ENCODE peak calls at places on chromosome 14, in seven cellular contexts. One of them, this sample, is unnamed.
A peak's percentile ranks its signal among the peaks of the same experiment; 100 is the strongest.

GRCh38 chr14:35161231-35161630 is 38.9 kb downstream of the PRORP start:
- DNase-seq in transverse colon: no peak
- DNase-seq in GM23338: no peak
- DNase-seq in K562: no peak
- DNase-seq in HCT116: no peak
- DNase-seq in SK-N-SH: no peak
- DNase-seq in Panc1: no peak
- DNase-seq in this sample: no peak

GRCh38 chr14:95348395-95349080 is 28.8 kb upstream of the CLMN start:
- DNase-seq in HCT116: no peak
- DNase-seq in transverse colon: no peak
- DNase-seq in SK-N-SH: no peak
- DNase-seq in Panc1: no peak
- DNase-seq in K562: no peak
- DNase-seq in GM23338: peak; percentile 42
- DNase-seq in this sample: no peak

GRCh38 chr14:55398679-55399078 is 13.0 kb downstream of the ATG14 start:
- DNase-seq in GM23338: no peak
- DNase-seq in transverse colon: no peak
- DNase-seq in SK-N-SH: no peak
- DNase-seq in K562: peak; percentile 52
- DNase-seq in HCT116: peak; percentile 73
- DNase-seq in Panc1: peak; percentile 68
- DNase-seq in this sample: no peak

GRCh38 chr14:74913986-74914573 is 9.0 kb downstream of the RPS6KL1 start:
- DNase-seq in SK-N-SH: peak; percentile 77
- DNase-seq in K562: peak; percentile 64
- DNase-seq in Panc1: peak; percentile 35
- DNase-seq in GM23338: peak; percentile 78
- DNase-seq in HCT116: peak; percentile 12
- DNase-seq in transverse colon: peak; percentile 62
- DNase-seq in this sample: peak; percentile 90

GRCh38 chr14:73166399-73166798 is 30.1 kb downstream of the PSEN1 start:
- DNase-seq in transverse colon: no peak
- DNase-seq in SK-N-SH: no peak
- DNase-seq in GM23338: no peak
- DNase-seq in K562: no peak
- DNase-seq in HCT116: no peak
- DNase-seq in Panc1: no peak
- DNase-seq in this sample: no peak

GRCh38 chr14:24556756-24557155 is 19.3 kb downstream of the CTSG start:
- DNase-seq in transverse colon: no peak
- DNase-seq in Panc1: no peak
- DNase-seq in K562: no peak
- DNase-seq in SK-N-SH: no peak
- DNase-seq in HCT116: no peak
- DNase-seq in GM23338: no peak
- DNase-seq in this sample: no peak

GRCh38 chr14:65103150-65103760 is 938 bp upstream of the MAX start:
- DNase-seq in GM23338: peak; percentile 42
- DNase-seq in HCT116: no peak
- DNase-seq in transverse colon: no peak
- DNase-seq in Panc1: no peak
- DNase-seq in K562: peak; percentile 44
- DNase-seq in SK-N-SH: peak; percentile 23
- DNase-seq in this sample: no peak

GRCh38 chr14:84988391-84988790 is 541.6 kb upstream of the FLRT2 start:
- DNase-seq in transverse colon: no peak
- DNase-seq in SK-N-SH: no peak
- DNase-seq in HCT116: no peak
- DNase-seq in GM23338: no peak
- DNase-seq in Panc1: no peak
- DNase-seq in K562: no peak
- DNase-seq in this sample: no peak

GRCh38 chr14:68806526-68807147 is 13.8 kb upstream of the ZFP36L1 start:
- DNase-seq in transverse colon: no peak
- DNase-seq in Panc1: no peak
- DNase-seq in SK-N-SH: peak; percentile 37
- DNase-seq in K562: no peak
- DNase-seq in HCT116: no peak
- DNase-seq in GM23338: no peak
- DNase-seq in this sample: peak; percentile 72

GRCh38 chr14:77181124-77181602 is 435 bp upstream of the TMEM63C start:
- DNase-seq in GM23338: no peak
- DNase-seq in Panc1: no peak
- DNase-seq in K562: no peak
- DNase-seq in HCT116: no peak
- DNase-seq in transverse colon: peak; percentile 17
- DNase-seq in SK-N-SH: no peak
- DNase-seq in this sample: no peak

GRCh38 chr14:65957631-65958205 is 528.5 kb upstream of the CCDC196 start:
- DNase-seq in GM23338: peak; percentile 34
- DNase-seq in HCT116: no peak
- DNase-seq in SK-N-SH: no peak
- DNase-seq in transverse colon: no peak
- DNase-seq in K562: no peak
- DNase-seq in Panc1: no peak
- DNase-seq in this sample: no peak

GRCh38 chr14:45947785-45948184 is 694.8 kb upstream of the MIS18BP1 start:
- DNase-seq in HCT116: no peak
- DNase-seq in transverse colon: no peak
- DNase-seq in K562: no peak
- DNase-seq in GM23338: no peak
- DNase-seq in Panc1: no peak
- DNase-seq in SK-N-SH: no peak
- DNase-seq in this sample: no peak

GRCh38 chr14:66662374-66662773 is 154.4 kb downstream of the GPHN start:
- DNase-seq in GM23338: peak; percentile 58
- DNase-seq in SK-N-SH: no peak
- DNase-seq in HCT116: no peak
- DNase-seq in K562: no peak
- DNase-seq in Panc1: no peak
- DNase-seq in transverse colon: no peak
- DNase-seq in this sample: no peak

GRCh38 chr14:63288853-63289252 is 29.9 kb downstream of the GPHB5 start:
- DNase-seq in HCT116: no peak
- DNase-seq in GM23338: no peak
- DNase-seq in K562: no peak
- DNase-seq in Panc1: no peak
- DNase-seq in transverse colon: no peak
- DNase-seq in SK-N-SH: no peak
- DNase-seq in this sample: no peak

GRCh38 chr14:66224492-66225178 is 261.5 kb upstream of the CCDC196 start:
- DNase-seq in transverse colon: no peak
- DNase-seq in GM23338: no peak
- DNase-seq in HCT116: no peak
- DNase-seq in SK-N-SH: no peak
- DNase-seq in K562: no peak
- DNase-seq in Panc1: no peak
- DNase-seq in this sample: no peak

GRCh38 chr14:99945732-99946651 is 119.2 kb upstream of the EVL start:
- DNase-seq in Panc1: no peak
- DNase-seq in transverse colon: no peak
- DNase-seq in HCT116: no peak
- DNase-seq in K562: no peak
- DNase-seq in SK-N-SH: no peak
- DNase-seq in GM23338: no peak
- DNase-seq in this sample: peak; percentile 61
- H3K4me3 ChIP-seq in Panc1: no peak overlapping the region
- H3K4me3 ChIP-seq in transverse colon: no peak overlapping the region
- H3K4me3 ChIP-seq in HCT116: no peak overlapping the region
- H3K4me3 ChIP-seq in K562: no peak overlapping the region
- H3K4me3 ChIP-seq in SK-N-SH: no peak overlapping the region
- H3K4me3 ChIP-seq in GM23338: peak overlapping the region; percentile 68
- H3K4me3 ChIP-seq in this sample: no peak overlapping the region

GRCh38 chr14:101774006-101774755 is 12.7 kb downstream of the PPP2R5C start:
- DNase-seq in transverse colon: no peak
- DNase-seq in SK-N-SH: no peak
- DNase-seq in HCT116: no peak
- DNase-seq in GM23338: no peak
- DNase-seq in Panc1: no peak
- DNase-seq in K562: no peak
- DNase-seq in this sample: no peak

GRCh38 chr14:101770183-101770582 is 8.7 kb downstream of the PPP2R5C start:
- DNase-seq in transverse colon: no peak
- DNase-seq in HCT116: no peak
- DNase-seq in K562: no peak
- DNase-seq in SK-N-SH: no peak
- DNase-seq in GM23338: no peak
- DNase-seq in Panc1: no peak
- DNase-seq in this sample: no peak

GRCh38 chr14:101773378-101773777 is 11.9 kb downstream of the PPP2R5C start:
- DNase-seq in HCT116: no peak
- DNase-seq in SK-N-SH: no peak
- DNase-seq in GM23338: no peak
- DNase-seq in Panc1: no peak
- DNase-seq in K562: no peak
- DNase-seq in transverse colon: no peak
- DNase-seq in this sample: no peak

GRCh38 chr14:101774814-101775213 is 13.3 kb downstream of the PPP2R5C start:
- DNase-seq in GM23338: no peak
- DNase-seq in HCT116: no peak
- DNase-seq in SK-N-SH: no peak
- DNase-seq in Panc1: no peak
- DNase-seq in K562: no peak
- DNase-seq in transverse colon: no peak
- DNase-seq in this sample: no peak

GRCh38 chr14:101772770-101773169 is 11.3 kb downstream of the PPP2R5C start:
- DNase-seq in transverse colon: no peak
- DNase-seq in GM23338: no peak
- DNase-seq in SK-N-SH: no peak
- DNase-seq in Panc1: no peak
- DNase-seq in HCT116: no peak
- DNase-seq in K562: no peak
- DNase-seq in this sample: no peak
- TF ChIP-seq POLR2AphosphoS5 in transverse colon: no peak
- TF ChIP-seq POLR2AphosphoS5 in GM23338: no peak
- TF ChIP-seq POLR2AphosphoS5 in SK-N-SH: no peak
- TF ChIP-seq POLR2AphosphoS5 in Panc1: no peak
- TF ChIP-seq POLR2AphosphoS5 in HCT116: no peak
- TF ChIP-seq POLR2AphosphoS5 in K562: no peak
- TF ChIP-seq POLR2AphosphoS5 in this sample: no peak

GRCh38 chr14:105064001-105064400 is 1.2 kb downstream of the GPR132 start:
- DNase-seq in K562: no peak
- DNase-seq in HCT116: no peak
- DNase-seq in Panc1: no peak
- DNase-seq in transverse colon: no peak
- DNase-seq in GM23338: no peak
- DNase-seq in SK-N-SH: no peak
- DNase-seq in this sample: no peak

GRCh38 chr14:105066285-105067071 is 1.2 kb upstream of the GPR132 start:
- DNase-seq in Panc1: no peak
- DNase-seq in K562: no peak
- DNase-seq in HCT116: no peak
- DNase-seq in transverse colon: no peak
- DNase-seq in GM23338: no peak
- DNase-seq in SK-N-SH: no peak
- DNase-seq in this sample: no peak

GRCh38 chr14:105064721-105065143 is 498 bp downstream of the GPR132 start:
- DNase-seq in GM23338: no peak
- DNase-seq in Panc1: no peak
- DNase-seq in HCT116: no peak
- DNase-seq in SK-N-SH: peak; percentile 44
- DNase-seq in transverse colon: peak; percentile 47
- DNase-seq in K562: no peak
- DNase-seq in this sample: peak; percentile 67

GRCh38 chr14:105067140-105067968 is 2.1 kb upstream of the GPR132 start:
- DNase-seq in GM23338: no peak
- DNase-seq in K562: no peak
- DNase-seq in HCT116: no peak
- DNase-seq in Panc1: no peak
- DNase-seq in SK-N-SH: no peak
- DNase-seq in transverse colon: no peak
- DNase-seq in this sample: no peak

DNA sequence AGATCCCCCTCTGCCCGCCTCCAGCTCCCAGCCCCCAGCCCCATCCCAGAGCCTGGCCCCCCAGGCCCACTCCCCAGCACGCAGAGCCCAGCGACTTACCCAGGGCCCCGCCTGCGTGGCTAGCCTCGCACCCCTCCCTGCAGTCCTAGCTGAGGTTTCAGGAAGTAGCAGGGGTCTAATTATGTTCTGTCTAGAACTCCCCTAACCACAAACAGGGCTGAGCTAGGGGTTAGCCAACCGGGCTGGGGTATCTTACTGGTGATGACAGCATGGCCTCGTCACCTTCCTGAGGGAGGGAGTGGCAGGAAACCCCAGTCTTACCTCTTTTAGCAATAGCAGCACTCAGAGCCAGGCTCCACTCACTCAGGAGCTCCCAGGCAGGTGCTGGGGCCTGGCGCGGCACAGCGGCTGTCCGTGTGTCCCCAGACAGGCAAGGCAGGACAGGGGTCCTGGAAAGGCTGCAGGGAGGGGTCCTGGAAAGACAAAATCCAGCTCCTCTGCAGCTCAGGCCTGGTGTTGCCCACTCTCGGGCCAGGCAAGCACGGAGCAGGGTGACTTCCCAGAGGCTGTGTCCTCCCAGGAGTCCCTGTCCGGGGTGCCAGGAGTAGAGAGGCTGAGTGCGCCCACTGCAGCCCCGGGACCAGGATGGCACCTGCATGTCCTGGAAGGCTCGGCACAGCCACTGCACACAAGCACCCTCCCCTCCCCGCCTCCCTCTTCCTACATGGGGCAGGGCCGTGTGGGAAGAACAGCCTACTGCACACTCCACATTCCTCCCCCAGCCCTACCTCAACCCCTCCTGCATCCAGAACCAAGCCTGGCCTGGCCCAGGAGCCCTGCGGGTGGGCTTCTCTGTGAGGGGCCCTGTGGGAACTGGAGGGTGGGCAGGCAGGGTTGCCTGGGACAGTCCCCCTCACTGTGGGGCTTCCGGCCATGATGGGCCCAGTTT is at the start of gene GPR132:
- DNase-seq in transverse colon: peak; percentile 76
- DNase-seq in SK-N-SH: no peak
- DNase-seq in HCT116: no peak
- DNase-seq in GM23338: no peak
- DNase-seq in K562: no peak
- DNase-seq in Panc1: no peak
- DNase-seq in this sample: peak; percentile 76
- H3K4me3 ChIP-seq in transverse colon: peak within 1 kb of the TSS; percentile 38
- H3K4me3 ChIP-seq in SK-N-SH: no peak within 1 kb of the TSS
- H3K4me3 ChIP-seq in HCT116: no peak within 1 kb of the TSS
- H3K4me3 ChIP-seq in GM23338: no peak within 1 kb of the TSS
- H3K4me3 ChIP-seq in K562: no peak within 1 kb of the TSS
- H3K4me3 ChIP-seq in Panc1: no peak within 1 kb of the TSS
- H3K4me3 ChIP-seq in this sample: no peak within 1 kb of the TSS

DNA sequence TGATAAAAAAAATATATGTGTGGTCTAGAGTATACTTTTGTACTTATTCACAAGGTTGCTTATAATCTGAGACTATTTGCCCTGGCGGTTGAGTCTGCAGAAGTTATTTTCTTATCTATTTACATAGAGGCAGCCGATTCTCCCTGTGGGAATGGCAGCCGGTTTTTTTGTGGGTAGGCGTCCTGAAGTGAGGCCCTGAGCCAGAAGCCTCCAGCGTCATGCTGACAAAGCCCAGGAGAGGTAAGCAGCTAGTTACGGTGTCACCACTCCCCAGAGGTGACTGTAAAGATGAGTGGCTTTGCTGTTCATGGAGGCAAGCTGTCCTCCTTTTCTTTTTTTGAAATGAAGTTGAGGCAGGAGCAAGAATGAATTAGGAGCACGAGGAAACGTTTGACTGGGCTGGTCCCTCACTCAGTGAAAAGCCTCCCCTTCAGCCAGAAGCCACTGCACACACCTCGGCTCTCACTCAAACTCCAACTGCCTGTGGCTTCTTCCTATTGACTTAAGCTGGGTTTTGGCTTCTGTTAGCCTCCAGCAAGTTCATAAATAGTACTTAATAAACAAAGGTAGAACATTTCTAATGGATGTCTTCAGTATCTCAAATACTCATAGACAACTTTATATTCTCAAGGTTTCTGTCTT is 21.5 kb downstream of the PAX9 start:
- DNase-seq in K562: no peak
- DNase-seq in Panc1: no peak
- DNase-seq in transverse colon: no peak
- DNase-seq in HCT116: no peak
- DNase-seq in SK-N-SH: no peak
- DNase-seq in GM23338: peak; percentile 41
- DNase-seq in this sample: no peak
- TF ChIP-seq POLR2AphosphoS5 in K562: no peak
- TF ChIP-seq POLR2AphosphoS5 in Panc1: no peak
- TF ChIP-seq POLR2AphosphoS5 in transverse colon: no peak
- TF ChIP-seq POLR2AphosphoS5 in HCT116: no peak
- TF ChIP-seq POLR2AphosphoS5 in SK-N-SH: no peak
- TF ChIP-seq POLR2AphosphoS5 in GM23338: no peak
- TF ChIP-seq POLR2AphosphoS5 in this sample: no peak

This sample was measured in sigmoid colon.